ENCODE peak calls at places on chromosomes 3 and 15, in eight cellular contexts. C, Z, D, M, B, G, A and U are unnamed samples.

GRCh38 chr3:30750967-30751366 is 143.5 kb downstream of the GADL1 start:
- DNase-seq in C (no peak), Z (no peak), D (no peak), M (no peak), B (no peak), G (no peak), A (no peak), U (no peak)

GRCh38 chr15:85404922-85405293 is 24.5 kb downstream of the AKAP13 start:
- DNase-seq in C (no peak), Z (no peak), D (no peak), M (peak), B (no peak), G (no peak), A (no peak), U (peak)

GRCh38 chr15:100332231-100332630 is 9.5 kb downstream of the ADAMTS17 start:
- DNase-seq in C (no peak), Z (no peak), D (no peak), M (no peak), B (no peak), G (no peak), A (no peak), U (no peak)

GRCh38 chr3:52401551-52401950 is 43.4 kb downstream of the SEMA3G start:
- DNase-seq in C (no peak), Z (no peak), D (no peak), M (no peak), B (peak), G (peak), A (no peak), U (no peak)

GRCh38 chr3:35737934-35738706 is 98.8 kb downstream of the ARPP21 start:
- DNase-seq in C (no peak), Z (no peak), D (no peak), M (no peak), B (no peak), G (no peak), A (no peak), U (no peak)

GRCh38 chr15:52143862-52144261 is 31.3 kb upstream of the BCL2L10 start:
- DNase-seq in C (no peak), Z (no peak), D (peak), M (peak), B (no peak), G (no peak), A (no peak), U (no peak)

GRCh38 chr3:184325715-184326114 is 11.3 kb downstream of the EIF4G1 start:
- DNase-seq in C (no peak), Z (no peak), D (no peak), M (no peak), B (no peak), G (no peak), A (no peak), U (no peak)

GRCh38 chr3:155232605-155233004 is 60.9 kb downstream of the STRIT1 start:
- DNase-seq in C (peak), Z (peak), D (peak), M (peak), B (no peak), G (no peak), A (peak), U (peak)

GRCh38 chr3:53252105-53252946 is 3.5 kb downstream of the TKT start:
- DNase-seq in C (no peak), Z (no peak), D (no peak), M (no peak), B (no peak), G (peak), A (no peak), U (no peak)

GRCh38 chr3:32392530-32393302 is 1.1 kb downstream of the CMTM7 start:
- DNase-seq in C (peak), Z (no peak), D (peak), M (peak), B (no peak), G (peak), A (peak), U (no peak)

GRCh38 chr15:39125904-39126303 is 455.0 kb upstream of the THBS1 start:
- DNase-seq in C (no peak), Z (no peak), D (peak), M (peak), B (no peak), G (no peak), A (no peak), U (peak)

GRCh38 chr15:45128971-45129639 is 574 bp downstream of the DUOXA1 start:
- DNase-seq in C (no peak), Z (no peak), D (no peak), M (no peak), B (no peak), G (peak), A (no peak), U (no peak)
- H3K4me3 ChIP-seq in C (peak), Z (peak), D (peak), M (no peak), B (peak), G (peak), A (peak), U (no peak)

DNA sequence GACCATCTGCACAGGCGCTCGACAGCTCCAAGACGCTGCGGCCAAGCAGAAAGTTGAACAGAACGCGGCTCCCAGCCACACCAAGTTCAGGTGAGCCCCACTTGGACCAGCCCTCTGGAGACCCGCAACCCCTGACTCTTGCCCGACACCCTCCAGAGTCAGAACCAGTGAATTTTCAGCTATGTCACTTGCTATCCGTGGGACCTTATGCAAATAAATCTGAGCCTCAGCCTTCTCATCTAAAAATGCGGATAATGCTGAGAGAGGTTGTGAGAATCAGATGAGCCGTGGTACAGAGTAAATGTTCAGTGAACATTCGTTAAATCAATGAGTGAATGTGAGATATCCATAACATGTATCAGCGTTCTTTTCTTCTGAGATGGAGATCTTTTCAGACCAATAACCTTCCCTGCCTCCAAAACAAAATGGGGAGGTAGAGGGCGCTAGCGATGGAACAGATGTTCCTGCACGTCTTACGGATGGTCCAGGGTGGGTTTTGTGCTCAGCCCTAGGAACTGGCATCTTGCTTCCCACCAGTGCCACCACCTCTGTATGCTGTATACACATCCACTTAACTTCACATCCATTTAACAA is 524 bp downstream of the MRPS11 start:
- DNase-seq in C (no peak), Z (no peak), D (no peak), M (peak), B (no peak), G (no peak), A (no peak), U (no peak)
- H3K4me3 ChIP-seq in C (peak), Z (peak), D (peak), M (peak), B (peak), G (peak), A (peak), U (peak)

DNA sequence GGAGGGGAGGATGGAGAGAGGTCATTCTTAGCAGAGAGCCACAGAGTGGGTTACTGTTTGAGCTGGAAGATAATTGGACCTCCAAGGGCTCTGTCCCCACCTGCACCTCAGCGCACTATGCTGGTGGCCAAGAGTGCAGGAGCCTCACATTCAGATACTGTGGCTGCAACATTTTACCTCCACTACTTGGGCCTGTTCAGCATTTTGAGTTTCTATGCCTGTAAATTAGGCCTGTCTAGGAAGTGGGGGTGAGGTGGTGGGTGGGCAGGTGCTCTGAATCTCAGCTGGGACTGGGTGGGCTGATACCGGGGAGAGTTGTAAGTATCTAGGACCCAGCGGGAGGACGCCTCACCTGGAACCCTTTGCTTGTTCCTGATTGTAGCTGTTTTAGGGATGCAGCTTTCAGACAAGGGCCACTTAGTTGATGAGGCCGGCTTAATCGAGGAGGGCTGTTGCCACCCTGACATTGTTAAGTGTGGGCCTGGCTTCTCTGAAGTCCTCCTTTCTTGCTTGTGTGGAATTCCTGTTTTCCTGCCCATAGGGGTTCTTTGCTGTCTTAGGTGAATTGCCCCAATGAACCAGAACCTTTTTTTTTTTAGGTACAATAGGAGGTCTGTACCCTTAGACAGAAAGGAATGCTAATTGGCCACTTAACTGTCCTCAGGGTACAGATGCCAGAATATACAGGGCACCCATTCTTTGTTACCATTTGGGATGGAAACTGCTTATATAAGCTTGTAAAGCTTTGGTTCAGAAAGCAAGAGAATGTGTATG is 83.9 kb downstream of the SMAD3 start:
- DNase-seq in C (no peak), Z (no peak), D (no peak), M (no peak), B (no peak), G (no peak), A (peak), U (no peak)
- H3K4me3 ChIP-seq in C (no peak), Z (no peak), D (no peak), M (no peak), B (no peak), G (no peak), A (no peak), U (no peak)

DNA sequence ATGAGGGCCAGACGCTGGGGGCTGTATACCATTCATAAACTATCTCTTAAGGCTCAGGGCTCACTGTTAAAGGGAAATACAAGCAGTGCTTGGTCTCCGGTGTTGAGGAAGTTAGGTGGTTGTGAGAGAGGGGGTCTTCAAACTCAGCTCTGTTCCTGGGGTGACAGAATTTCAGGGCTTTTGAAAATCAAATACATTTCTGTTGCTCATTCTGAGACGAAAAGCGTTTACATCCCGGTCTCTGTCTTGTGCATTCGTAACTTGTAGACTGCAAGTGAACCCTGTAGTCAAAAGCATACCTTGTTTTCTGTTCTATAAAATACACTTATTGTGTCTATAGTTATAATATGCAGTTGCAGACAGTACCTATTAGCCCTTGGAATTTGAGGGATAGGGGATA is 1.7 kb downstream of the SLCO3A1 start:
- DNase-seq in C (no peak), Z (no peak), D (no peak), M (no peak), B (no peak), G (no peak), A (no peak), U (no peak)
- H3K4me3 ChIP-seq in C (peak), Z (no peak), D (no peak), M (no peak), B (peak), G (peak), A (no peak), U (no peak)

GRCh38 chr15:80402339-80402738 is 1.8 kb upstream of the ARNT2 start:
- DNase-seq in C (no peak), Z (no peak), D (no peak), M (no peak), B (no peak), G (no peak), A (no peak), U (no peak)

GRCh38 chr15:80404057-80404718 is at the start of gene ARNT2:
- DNase-seq in C (no peak), Z (no peak), D (peak), M (no peak), B (no peak), G (peak), A (no peak), U (no peak)

GRCh38 chr15:80404719-80405553 is 754 bp downstream of the ARNT2 start:
- DNase-seq in C (no peak), Z (no peak), D (peak), M (peak), B (no peak), G (no peak), A (no peak), U (no peak)

GRCh38 chr15:80405554-80405850 is 1.3 kb downstream of the ARNT2 start:
- DNase-seq in C (no peak), Z (no peak), D (no peak), M (no peak), B (no peak), G (no peak), A (no peak), U (no peak)

GRCh38 chr15:80403712-80404056 is 498 bp upstream of the ARNT2 start:
- DNase-seq in C (no peak), Z (no peak), D (peak), M (no peak), B (no peak), G (peak), A (no peak), U (no peak)
- H3K4me3 ChIP-seq in C (peak), Z (peak), D (peak), M (no peak), B (peak), G (peak), A (peak), U (peak)

DNA sequence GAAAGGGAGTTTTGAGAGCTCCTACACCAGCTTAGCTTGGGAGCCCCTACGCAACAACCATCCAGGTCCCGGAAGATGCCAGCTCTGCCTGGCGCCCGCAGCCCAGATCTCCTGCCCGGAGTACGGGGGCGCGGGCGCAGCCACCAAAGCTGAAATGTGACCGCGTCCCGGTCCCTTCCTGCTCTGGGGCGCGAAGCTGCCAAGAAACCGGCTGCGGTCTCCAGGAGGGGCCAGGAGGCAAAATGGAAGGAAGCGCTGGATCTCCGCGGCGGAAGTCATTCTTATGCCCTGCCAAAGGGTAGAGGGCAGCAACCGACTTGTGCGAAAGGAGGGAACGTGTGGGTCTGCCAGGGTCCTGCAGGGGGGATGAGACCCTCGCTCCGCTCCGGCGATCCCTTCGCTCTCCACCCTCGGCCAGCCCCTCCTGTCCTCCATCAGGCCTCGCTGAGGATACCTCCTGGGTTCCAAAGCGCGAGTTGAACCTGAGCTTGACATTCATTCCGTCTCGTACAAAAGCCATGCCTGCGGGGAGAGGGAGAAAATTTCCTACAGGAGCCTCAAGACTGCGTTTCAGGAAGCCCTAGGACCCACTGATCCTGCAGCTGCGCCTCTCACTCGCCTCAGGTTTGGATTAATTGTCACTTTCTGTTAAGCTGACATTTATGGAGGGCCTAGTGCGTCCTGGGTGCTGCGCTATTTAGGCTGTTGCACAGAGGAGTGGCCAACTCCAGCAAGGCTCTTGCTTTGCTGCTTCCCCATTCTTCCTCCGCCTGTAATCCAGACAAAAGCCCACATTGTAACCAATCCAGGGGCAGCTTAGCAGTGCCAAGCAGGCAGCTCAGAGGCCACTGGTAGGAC is 98.3 kb upstream of the VGLL3 start:
- DNase-seq in C (peak), Z (peak), D (no peak), M (peak), B (peak), G (peak), A (peak), U (no peak)
- H3K4me3 ChIP-seq in C (peak), Z (peak), D (no peak), M (peak), B (peak), G (peak), A (peak), U (peak)

DNA sequence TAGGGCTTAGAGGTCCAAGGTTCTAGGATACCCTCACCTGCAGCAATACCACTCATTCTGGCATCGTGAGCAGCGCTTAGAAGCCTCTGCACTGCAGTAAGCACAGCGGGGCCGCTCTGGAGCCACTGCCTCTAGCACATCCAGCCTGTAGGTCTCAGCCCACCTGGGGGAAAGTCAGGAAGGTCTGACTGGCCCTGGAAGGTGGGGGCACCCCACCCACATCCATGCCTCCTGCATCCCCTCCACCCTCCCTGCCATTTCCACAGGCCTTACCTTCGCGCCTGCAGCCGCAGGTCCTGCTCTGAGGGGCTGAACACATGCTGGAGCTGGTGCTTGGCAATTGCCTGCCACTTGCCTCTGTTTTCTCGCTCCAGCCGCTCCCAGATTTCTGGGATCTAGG is 901 bp upstream of the RASSF1 start:
- DNase-seq in C (no peak), Z (no peak), D (no peak), M (no peak), B (peak), G (peak), A (no peak), U (no peak)
- H3K4me3 ChIP-seq in C (peak), Z (peak), D (no peak), M (peak), B (peak), G (peak), A (peak), U (no peak)